ENCODE peak calls at places on chromosomes 2 and 18, in five cellular contexts. K is HEK293T, C is HepG2, X is GM12878, Q is H1. B is an unnamed sample.
A peak's percentile ranks its signal among the peaks of the same experiment; 100 is the strongest.

GRCh38 chr2:174325932-174326879 is 8.5 kb upstream of the SP9 start:
- DNase-seq in Q (no peak), C (no peak), X (no peak), K (no peak), B (no peak)

GRCh38 chr2:110800611-110801402 is 68.4 kb downstream of the ACOXL start:
- DNase-seq in K (no peak), Q (no peak), X (no peak), C (no peak), B (no peak)

GRCh38 chr18:9135912-9136314 is 668 bp upstream of the ANKRD12 start:
- DNase-seq in K (peak; percentile 10), X (no peak), C (peak; percentile 28), Q (peak; percentile 62), B (peak; percentile 3)

GRCh38 chr2:26982102-26982742 is 11.8 kb downstream of the MAPRE3 start:
- DNase-seq in X (no peak), Q (no peak), K (peak; percentile 62), C (peak; percentile 78), B (no peak)

GRCh38 chr2:46181789-46182530 is 115.2 kb upstream of the EPAS1 start:
- DNase-seq in C (no peak), K (no peak), X (no peak), Q (no peak), B (no peak)

GRCh38 chr2:105396254-105397024 is 2.4 kb downstream of the FHL2 start:
- DNase-seq in C (peak; percentile 85), K (no peak), X (no peak), Q (no peak), B (peak; percentile 27)

GRCh38 chr18:79775441-79776221 is 22.1 kb upstream of the KCNG2 start:
- DNase-seq in C (no peak), X (no peak), K (no peak), Q (no peak), B (no peak)

GRCh38 chr2:70726947-70727725 is 40.9 kb downstream of the ADD2 start:
- DNase-seq in C (no peak), X (no peak), Q (no peak), K (no peak), B (no peak)

GRCh38 chr18:3323900-3324299 is 62.0 kb downstream of the MYL12B start:
- DNase-seq in K (no peak), Q (no peak), X (peak; percentile 7), C (no peak), B (no peak)

GRCh38 chr2:144548088-144548487 is 28.2 kb upstream of the ZEB2 start:
- DNase-seq in C (no peak), Q (no peak), X (no peak), K (no peak), B (no peak)

GRCh38 chr2:75153221-75153620 is 46.1 kb downstream of the TACR1 start:
- DNase-seq in C (peak; percentile 89), Q (no peak), K (no peak), X (no peak), B (no peak)

GRCh38 chr2:30398488-30398887 is 48.6 kb upstream of the LCLAT1 start:
- DNase-seq in X (no peak), K (no peak), C (no peak), Q (no peak), B (no peak)

GRCh38 chr2:16417711-16418110 is 247.9 kb downstream of the CYRIA start:
- DNase-seq in Q (no peak), X (no peak), C (no peak), K (no peak), B (no peak)

GRCh38 chr18:51721388-51721787 is 523.9 kb upstream of the MEX3C start:
- DNase-seq in K (no peak), X (no peak), C (no peak), Q (no peak), B (no peak)

GRCh38 chr2:168075446-168075845 is 171.9 kb downstream of the STK39 start:
- DNase-seq in K (no peak), X (no peak), Q (no peak), C (no peak), B (no peak)

GRCh38 chr18:62716679-62717058 is 1.3 kb downstream of the PHLPP1 start:
- DNase-seq in X (no peak), C (no peak), K (peak; percentile 16), Q (no peak), B (no peak)

GRCh38 chr2:120379916-120380893 is 34.3 kb downstream of the INHBB start:
- DNase-seq in Q (no peak), C (no peak), X (no peak), K (no peak), B (no peak)

GRCh38 chr2:23445450-23445868 is 60.5 kb downstream of the KLHL29 start:
- DNase-seq in Q (no peak), X (no peak), C (no peak), K (no peak), B (no peak)

GRCh38 chr2:106189764-106190468 is 4.2 kb downstream of the UXS1 start:
- DNase-seq in K (no peak), C (no peak), X (no peak), Q (no peak), B (no peak)

GRCh38 chr2:146894514-146894913 is 950.3 kb upstream of the ACVR2A start:
- DNase-seq in Q (no peak), X (no peak), K (no peak), C (no peak), B (no peak)

GRCh38 chr2:29064746-29065478 is 9.4 kb downstream of the PCARE start:
- DNase-seq in Q (no peak), X (no peak), C (no peak), K (no peak), B (no peak)
- TF ChIP-seq SUZ12 in Q (no peak), X (no peak), C (no peak), K (no peak), B (no peak)

DNA sequence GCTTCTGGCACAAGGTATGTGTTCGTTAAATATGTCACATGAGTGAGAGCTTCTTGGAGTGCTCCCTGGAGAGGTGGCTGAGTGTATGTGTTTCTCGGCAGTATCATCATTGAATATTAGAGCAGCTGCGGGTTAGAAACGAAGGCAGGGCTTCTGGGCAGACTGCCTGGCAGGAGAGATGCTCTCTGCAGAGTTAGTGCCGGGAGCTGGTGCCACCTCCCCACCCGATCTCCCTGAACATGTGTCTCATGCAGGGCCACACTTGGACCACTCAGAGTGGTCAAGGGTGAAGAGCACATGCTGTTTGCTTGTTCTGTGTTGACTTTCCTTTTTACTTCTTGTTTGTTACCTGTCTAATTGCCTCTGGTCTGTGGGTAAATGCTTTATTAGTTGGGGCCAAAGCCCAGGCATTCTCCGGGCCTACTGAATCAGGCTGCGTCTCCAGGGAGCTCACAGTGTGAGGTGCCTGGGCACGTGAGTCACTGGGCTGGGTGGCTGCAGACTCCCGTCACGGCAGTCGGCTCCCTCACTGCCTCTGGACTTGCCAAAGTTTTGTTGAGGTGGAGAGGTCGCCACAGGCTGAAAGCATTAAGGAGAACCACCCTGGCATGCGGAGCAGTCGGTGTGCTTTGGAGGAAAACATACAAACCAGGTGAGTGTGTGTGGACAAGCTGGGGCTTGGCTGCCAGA is 246.7 kb downstream of the FHOD3 start:
- DNase-seq in X (no peak), C (no peak), Q (no peak), K (no peak), B (no peak)
- TF ChIP-seq SUZ12 in X (no peak), C (no peak), Q (no peak), K (no peak), B (no peak)

GRCh38 chr18:75421656-75422055 is 5.8 kb downstream of the SMIM21 start:
- DNase-seq in K (no peak), Q (no peak), X (no peak), C (no peak), B (no peak)
- TF ChIP-seq SUZ12 in K (no peak), Q (no peak), X (no peak), C (no peak), B (no peak)

DNA sequence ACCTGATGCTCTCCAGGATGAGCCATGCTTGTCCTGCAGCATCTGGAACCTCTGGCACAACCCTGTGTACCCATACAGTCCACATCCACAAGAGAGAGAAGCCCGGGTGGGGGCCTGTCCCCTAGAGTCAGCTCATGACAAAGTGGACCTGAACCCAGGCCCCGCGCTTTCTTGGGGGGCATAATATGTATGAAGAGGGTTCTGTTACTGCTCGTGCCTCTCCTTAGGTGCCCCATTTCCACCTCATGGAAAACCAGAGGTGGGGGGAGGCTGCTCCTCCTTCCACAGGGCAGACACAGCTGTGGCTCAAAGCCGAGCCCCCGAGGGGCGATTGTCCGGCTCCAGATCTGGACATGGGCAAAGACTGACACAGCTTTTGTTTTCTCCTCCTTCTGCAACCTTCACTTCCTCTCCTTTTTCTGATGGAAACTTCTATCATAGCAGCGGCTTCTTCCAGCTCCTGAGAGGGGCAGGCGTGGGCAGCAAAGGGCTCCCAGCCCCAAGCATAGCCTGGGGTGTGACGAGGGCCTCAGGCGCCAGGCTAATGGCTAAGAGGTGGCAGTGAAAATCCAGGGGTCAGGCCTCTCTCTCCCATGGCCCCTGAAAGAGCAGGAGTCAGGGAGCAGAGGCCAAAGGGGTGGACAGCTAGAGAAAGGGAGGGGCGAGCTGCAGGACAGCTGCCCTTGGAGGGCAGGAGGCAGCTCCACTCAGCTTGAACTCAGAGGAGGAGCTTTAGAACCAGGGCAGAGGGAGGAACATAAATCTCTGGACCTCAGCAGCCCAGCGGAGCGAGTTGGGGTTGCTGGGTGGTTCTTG is 155.5 kb downstream of the ZFP36L2 start:
- DNase-seq in X (no peak), Q (no peak), C (peak; percentile 56), K (no peak), B (no peak)
- TF ChIP-seq SUZ12 in X (no peak), Q (no peak), C (no peak), K (no peak), B (no peak)

B was measured in NT2/D1.